ENCODE peak calls at places on chromosomes 11 and 22, in four cellular contexts. One of them, this sample, is unnamed.

GRCh38 chr11:57471496-57471895 is 11.2 kb downstream of the RTN4RL2 start:
- DNase-seq in left ventricle myocardium inferior: no peak
- DNase-seq in EH: no peak
- DNase-seq in kidney tubule cell: no peak
- DNase-seq in this sample: no peak

GRCh38 chr22:22770280-22770871 is 117.2 kb upstream of the IGLL5 start:
- DNase-seq in left ventricle myocardium inferior: no peak
- DNase-seq in EH: peak; percentile 47
- DNase-seq in kidney tubule cell: peak; percentile 62
- DNase-seq in this sample: peak; percentile 34

GRCh38 chr22:37243402-37244113 is 511 bp downstream of the RAC2 start:
- DNase-seq in left ventricle myocardium inferior: no peak
- DNase-seq in kidney tubule cell: no peak
- DNase-seq in EH: no peak
- DNase-seq in this sample: no peak

GRCh38 chr11:70158201-70158600 is 44.9 kb upstream of the FADD start:
- DNase-seq in left ventricle myocardium inferior: no peak
- DNase-seq in EH: peak; percentile 20
- DNase-seq in kidney tubule cell: peak; percentile 35
- DNase-seq in this sample: no peak

GRCh38 chr11:61967924-61968757 is 707 bp upstream of the FTH1 start:
- DNase-seq in left ventricle myocardium inferior: peak; percentile 51
- DNase-seq in EH: peak; percentile 54
- DNase-seq in kidney tubule cell: peak; percentile 52
- DNase-seq in this sample: no peak

GRCh38 chr11:124405611-124406010 is 6.8 kb upstream of the OR8B3 start:
- DNase-seq in left ventricle myocardium inferior: no peak
- DNase-seq in kidney tubule cell: no peak
- DNase-seq in EH: no peak
- DNase-seq in this sample: no peak

GRCh38 chr11:13073119-13073981 is 64.2 kb downstream of the RASSF10 start:
- DNase-seq in kidney tubule cell: peak; percentile 72
- DNase-seq in EH: peak; percentile 77
- DNase-seq in left ventricle myocardium inferior: no peak
- DNase-seq in this sample: peak; percentile 47

GRCh38 chr11:133172349-133172748 is 360.0 kb downstream of the OPCML start:
- DNase-seq in kidney tubule cell: no peak
- DNase-seq in EH: no peak
- DNase-seq in left ventricle myocardium inferior: no peak
- DNase-seq in this sample: no peak

GRCh38 chr11:126104420-126104819 is 41.8 kb upstream of the CDON start:
- DNase-seq in EH: no peak
- DNase-seq in kidney tubule cell: no peak
- DNase-seq in left ventricle myocardium inferior: no peak
- DNase-seq in this sample: no peak

GRCh38 chr11:107017433-107018227 is 646 bp downstream of the GUCY1A2 start:
- DNase-seq in kidney tubule cell: peak; percentile 51
- DNase-seq in EH: peak; percentile 57
- DNase-seq in left ventricle myocardium inferior: peak; percentile 45
- DNase-seq in this sample: peak; percentile 27

GRCh38 chr22:48758021-48758561 is 1069.6 kb downstream of the BRD1 start:
- DNase-seq in EH: no peak
- DNase-seq in left ventricle myocardium inferior: no peak
- DNase-seq in kidney tubule cell: peak; percentile 1
- DNase-seq in this sample: no peak